ENCODE peak calls at places on chromosomes 11 and 22, in six cellular contexts. K is skeletal muscle cell, Q is NCI-H460, C is HCEC 1CT, F is nephron progenitor cell, T is K562. E is an unnamed sample.

GRCh38 chr11:16097543-16097942 is 258.8 kb downstream of the SOX6 start:
- DNase-seq in K (no peak), C (no peak), Q (no peak), T (no peak), F (no peak), E (no peak)

GRCh38 chr11:91795139-91795887 is 429.3 kb upstream of the FAT3 start:
- DNase-seq in Q (no peak), T (no peak), K (peak), C (no peak), F (no peak), E (no peak)

GRCh38 chr11:118156531-118157185 is 4.0 kb upstream of the SCN4B start:
- DNase-seq in F (no peak), Q (no peak), K (no peak), T (peak), C (no peak), E (no peak)

GRCh38 chr22:42324991-42325710 is 54.7 kb upstream of the TCF20 start:
- DNase-seq in F (no peak), T (no peak), K (no peak), Q (no peak), C (no peak), E (no peak)

GRCh38 chr22:32649515-32650200 is 151.8 kb upstream of the TIMP3 start:
- DNase-seq in Q (no peak), T (peak), K (peak), C (no peak), F (no peak), E (no peak)

GRCh38 chr11:17827006-17827405 is 92.4 kb downstream of the KCNC1 start:
- DNase-seq in C (no peak), F (no peak), T (no peak), Q (no peak), K (no peak), E (no peak)

GRCh38 chr22:21047035-21047661 is 1.4 kb downstream of the LRRC74B start:
- DNase-seq in T (no peak), Q (no peak), K (no peak), F (no peak), C (no peak), E (no peak)

GRCh38 chr11:65793144-65793581 is 6.3 kb downstream of the OVOL1 start:
- DNase-seq in K (no peak), C (no peak), Q (no peak), F (no peak), T (no peak), E (no peak)

GRCh38 chr22:28373841-28374240 is 305.8 kb downstream of the TTC28 start:
- DNase-seq in K (no peak), Q (no peak), T (no peak), C (peak), F (no peak), E (no peak)

GRCh38 chr11:94034207-94034606 is 13.1 kb downstream of the HEPHL1 start:
- DNase-seq in T (no peak), Q (no peak), F (no peak), C (no peak), K (no peak), E (no peak)

E was measured in erythroblast.